ENCODE peak calls at places on chromosomes 5 and 9, in six cellular contexts. L is AG10803; K is cardiac fibroblast; Z is CD4-positive, alpha-beta T cell; G is Peyer's patch; W is AG09309. C is an unnamed sample.

GRCh38 chr5:20230010-20230409 is 242.0 kb upstream of the CDH18 start:
- DNase-seq in L (no peak), G (no peak), Z (no peak), K (no peak), W (no peak), C (no peak)

GRCh38 chr5:173628501-173628900 is 12.1 kb upstream of the BOD1 start:
- DNase-seq in W (no peak), L (no peak), G (no peak), Z (no peak), K (no peak), C (no peak)

GRCh38 chr9:27367175-27367798 is 70.3 kb upstream of the EQTN start:
- DNase-seq in Z (no peak), K (no peak), W (no peak), L (no peak), G (peak; percentile 34), C (no peak)

GRCh38 chr5:136000937-136001336 is 27.9 kb upstream of the TGFBI start:
- DNase-seq in G (no peak), K (no peak), Z (no peak), W (no peak), L (no peak), C (peak; percentile 51)

GRCh38 chr5:60382761-60383160 is 317.2 kb downstream of the DEPDC1B start:
- DNase-seq in W (peak; percentile 24), K (peak; percentile 17), Z (no peak), L (peak; percentile 48), G (no peak), C (no peak)

GRCh38 chr5:67292201-67292940 is 95.8 kb upstream of the CD180 start:
- DNase-seq in G (no peak), Z (no peak), W (no peak), L (no peak), K (no peak), C (no peak)

GRCh38 chr5:128854931-128855330 is 110.4 kb upstream of the SLC27A6 start:
- DNase-seq in Z (no peak), K (no peak), L (no peak), W (no peak), G (no peak), C (no peak)

GRCh38 chr9:71672573-71672972 is 95.7 kb downstream of the CEMIP2 start:
- DNase-seq in G (no peak), K (no peak), L (no peak), Z (no peak), W (no peak), C (no peak)

GRCh38 chr5:77177576-77177975 is 32.9 kb upstream of the PDE8B start:
- DNase-seq in K (no peak), G (no peak), L (no peak), W (no peak), Z (no peak), C (no peak)

GRCh38 chr5:139061856-139062255 is 136.3 kb downstream of the SIL1 start:
- DNase-seq in K (peak; percentile 38), G (no peak), Z (no peak), L (no peak), W (no peak), C (no peak)

GRCh38 chr9:93673271-93673843 is 97.0 kb downstream of the PHF2 start:
- DNase-seq in Z (no peak), W (no peak), G (no peak), K (no peak), L (peak; percentile 20), C (peak; percentile 39)

GRCh38 chr9:35470894-35471293 is 19.0 kb upstream of the RUSC2 start:
- DNase-seq in L (peak; percentile 88), Z (no peak), K (peak; percentile 97), G (no peak), W (peak; percentile 88), C (no peak)

GRCh38 chr5:1484416-1485319 is 39.1 kb downstream of the LPCAT1 start:
- DNase-seq in K (no peak), G (peak; percentile 69), W (no peak), L (no peak), Z (no peak), C (no peak)

GRCh38 chr5:6551287-6551954 is 81.4 kb downstream of the NSUN2 start:
- DNase-seq in G (no peak), W (peak; percentile 35), Z (no peak), K (peak; percentile 35), L (peak; percentile 27), C (no peak)

GRCh38 chr9:120873512-120873911 is 3.5 kb downstream of the PHF19 start:
- DNase-seq in G (no peak), W (no peak), K (no peak), Z (no peak), L (no peak), C (no peak)

GRCh38 chr5:63131618-63132285 is 553.1 kb downstream of the LRRC70 start:
- DNase-seq in L (peak; percentile 26), W (no peak), Z (no peak), G (no peak), K (peak; percentile 88), C (no peak)

DNA sequence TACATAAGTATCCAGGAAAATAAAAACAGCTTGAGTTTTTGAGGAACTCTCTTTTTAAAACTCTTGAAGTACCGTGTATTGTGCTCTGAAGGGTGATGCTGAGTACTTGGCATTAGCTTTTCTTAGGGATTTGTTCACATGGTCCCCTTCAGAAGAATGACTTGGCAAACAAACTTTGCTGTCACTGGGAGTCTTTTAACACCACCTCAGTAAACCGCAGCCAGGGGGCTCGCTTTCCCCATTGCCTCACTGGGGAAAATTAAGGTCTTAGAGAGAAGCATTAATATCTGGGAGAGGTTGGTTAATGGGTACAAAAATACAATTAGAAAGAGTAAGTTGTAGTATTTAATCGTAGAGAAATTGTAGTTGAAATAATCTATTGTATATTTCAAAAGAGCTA is 105.9 kb upstream of the DAP start:
- DNase-seq in W (no peak), Z (no peak), K (no peak), G (no peak), L (no peak), C (no peak)
- TF ChIP-seq CTCF in W (peak; percentile 13), Z (no peak), K (no peak), G (no peak), L (no peak), C (no peak)

GRCh38 chr9:86975571-86975970 is 28.3 kb upstream of the GAS1 start:
- DNase-seq in K (peak; percentile 29), Z (no peak), G (no peak), L (peak; percentile 80), W (no peak), C (no peak)

GRCh38 chr9:86975086-86975485 is 27.8 kb upstream of the GAS1 start:
- DNase-seq in W (peak; percentile 50), K (no peak), L (peak; percentile 72), G (no peak), Z (no peak), C (no peak)

GRCh38 chr9:86971742-86972141 is 24.4 kb upstream of the GAS1 start:
- DNase-seq in W (no peak), Z (no peak), G (no peak), L (peak; percentile 53), K (no peak), C (no peak)

GRCh38 chr9:86977205-86977835 is 30.0 kb upstream of the GAS1 start:
- DNase-seq in Z (no peak), G (no peak), W (peak; percentile 74), L (peak; percentile 84), K (peak; percentile 67), C (no peak)

DNA sequence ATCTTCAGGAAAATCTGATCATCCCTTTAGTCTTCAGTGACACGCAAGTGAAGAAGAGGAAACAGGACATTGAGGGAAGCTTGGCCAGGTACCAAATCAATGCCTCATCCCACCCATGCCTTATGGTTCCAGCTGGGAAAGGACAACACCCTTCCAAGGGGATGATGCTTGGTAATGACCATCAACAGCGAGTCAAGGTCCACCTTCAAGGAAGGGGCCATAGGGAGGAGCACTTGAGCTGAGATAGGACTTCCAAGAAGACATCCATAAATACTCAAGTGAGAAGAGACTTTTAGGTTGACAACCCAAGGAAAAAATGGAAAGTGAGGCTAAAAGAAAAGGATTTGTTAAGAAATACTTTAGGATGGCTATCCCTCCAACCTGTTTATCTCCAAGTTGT is 27.1 kb upstream of the GAS1 start:
- DNase-seq in W (no peak), K (peak; percentile 36), L (no peak), G (no peak), Z (no peak), C (no peak)
- TF ChIP-seq CTCF in W (peak; percentile 37), K (no peak), L (peak; percentile 15), G (no peak), Z (no peak), C (no peak)

DNA sequence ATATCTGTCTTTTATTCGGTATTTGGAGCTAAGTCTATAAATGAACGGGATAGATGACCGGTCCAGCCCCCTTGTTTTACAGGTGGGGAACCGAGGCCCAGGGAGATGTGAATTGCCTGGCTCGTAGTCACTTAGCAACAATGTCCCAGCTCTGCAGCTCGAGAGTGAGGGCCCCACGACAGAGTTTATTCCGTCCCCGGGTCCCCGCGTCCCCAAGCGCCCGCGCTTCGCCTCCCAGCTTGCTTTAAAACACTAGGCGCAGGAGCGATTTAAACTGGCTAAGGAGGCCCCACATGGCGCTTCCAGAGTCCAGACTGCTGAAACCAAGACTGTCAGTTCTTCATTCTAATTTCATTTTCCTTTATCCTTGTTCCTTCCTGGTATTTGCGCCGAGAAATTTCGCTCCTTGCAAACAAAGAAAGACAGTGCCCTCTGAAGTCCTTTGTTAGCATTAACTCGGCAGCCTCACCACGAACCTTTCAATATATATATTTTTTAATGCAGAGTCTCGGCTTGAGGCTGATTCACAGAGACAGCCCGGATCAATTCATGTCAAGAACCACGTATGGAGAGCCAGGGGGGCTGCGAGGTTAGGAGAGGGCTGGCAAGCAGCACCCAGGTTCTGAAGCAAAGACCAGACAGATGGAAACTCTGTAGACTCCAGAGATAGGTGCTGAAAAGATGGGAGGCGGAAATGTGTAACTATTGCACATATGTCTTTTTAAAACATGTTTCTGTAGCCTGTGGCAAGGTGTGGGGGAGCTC is 1.4 kb upstream of the ENC1 start:
- DNase-seq in K (peak; percentile 91), W (peak; percentile 69), Z (no peak), G (peak; percentile 21), L (peak; percentile 86), C (no peak)
- TF ChIP-seq CTCF in K (peak; percentile 69), W (peak; percentile 72), Z (peak; percentile 56), G (peak; percentile 45), L (peak; percentile 77), C (peak; percentile 38)

DNA sequence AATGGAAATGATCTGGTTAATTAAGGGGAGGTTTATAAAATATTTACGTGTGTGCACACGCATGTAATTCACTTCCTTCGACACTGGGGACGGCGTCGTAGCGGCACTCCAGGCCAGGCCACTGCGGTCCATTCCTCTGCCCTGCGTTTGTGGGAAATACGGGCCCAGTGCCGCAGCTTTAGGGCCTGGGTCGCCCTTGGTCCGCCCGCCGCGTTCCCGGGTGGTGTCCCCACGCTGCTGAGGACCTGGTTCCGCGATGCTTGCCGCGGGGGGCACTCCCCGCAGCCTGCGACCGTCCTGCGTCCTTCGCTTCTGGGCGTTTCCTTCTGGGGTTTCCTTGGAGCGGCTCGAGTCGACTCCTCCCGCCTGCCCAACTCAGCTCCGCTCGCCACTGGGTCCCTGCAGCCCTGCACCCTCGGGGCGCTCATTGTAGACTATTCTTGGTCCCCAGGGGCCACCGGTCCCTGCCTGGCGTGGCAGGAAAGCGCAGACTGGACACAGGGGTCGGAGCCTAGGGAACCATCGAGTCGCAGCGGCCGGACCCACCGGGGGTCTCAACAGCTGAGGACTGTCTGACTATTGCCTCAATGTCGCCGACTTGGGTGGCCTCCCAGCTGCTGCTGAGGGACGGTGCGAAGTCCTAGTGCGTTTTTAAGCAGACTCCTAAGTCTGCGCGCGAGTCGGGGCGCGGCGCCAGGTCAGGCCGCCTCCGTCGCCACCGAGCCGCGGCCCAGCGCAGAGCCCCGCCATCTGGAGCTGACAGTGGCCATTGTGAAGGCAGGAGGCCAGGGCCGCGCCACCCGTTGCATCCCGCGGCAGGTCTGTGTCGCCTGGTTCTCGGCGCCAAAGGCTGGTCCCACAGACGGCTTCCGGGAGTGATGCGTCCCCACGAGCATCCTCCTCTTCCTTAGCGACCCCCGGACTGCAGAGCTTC is 4.4 kb upstream of the IRX1 start:
- DNase-seq in L (no peak), K (no peak), Z (no peak), G (no peak), W (no peak), C (no peak)
- TF ChIP-seq CTCF in L (peak; percentile 36), K (no peak), Z (no peak), G (no peak), W (no peak), C (no peak)